ENCODE peak calls at places on chromosomes 13 and 19, in five cellular contexts. One of them, this sample, is unnamed.

GRCh38 chr13:99467764-99468163 is 33.5 kb upstream of the TM9SF2 start:
- DNase-seq in HT-29: peak
- DNase-seq in sigmoid colon: no peak
- DNase-seq in heart left ventricle: no peak
- DNase-seq in activated naive CD4-positive, alpha-beta T cell treated with anti-CD3 and anti-CD28 coated beads for 36 hours: no peak
- DNase-seq in this sample: peak

GRCh38 chr13:34611678-34612077 is 330.4 kb upstream of the NBEA start:
- DNase-seq in HT-29: no peak
- DNase-seq in sigmoid colon: no peak
- DNase-seq in heart left ventricle: no peak
- DNase-seq in activated naive CD4-positive, alpha-beta T cell treated with anti-CD3 and anti-CD28 coated beads for 36 hours: no peak
- DNase-seq in this sample: peak

GRCh38 chr19:21698215-21698614 is 69.2 kb downstream of the ZNF100 start:
- DNase-seq in HT-29: peak
- DNase-seq in sigmoid colon: no peak
- DNase-seq in heart left ventricle: no peak
- DNase-seq in activated naive CD4-positive, alpha-beta T cell treated with anti-CD3 and anti-CD28 coated beads for 36 hours: no peak
- DNase-seq in this sample: peak

GRCh38 chr13:108797354-108797753 is 167.9 kb downstream of the MYO16 start:
- DNase-seq in HT-29: no peak
- DNase-seq in sigmoid colon: no peak
- DNase-seq in heart left ventricle: no peak
- DNase-seq in activated naive CD4-positive, alpha-beta T cell treated with anti-CD3 and anti-CD28 coated beads for 36 hours: no peak
- DNase-seq in this sample: no peak

GRCh38 chr13:98216711-98217110 is 39.6 kb upstream of the RNF113B start:
- DNase-seq in HT-29: no peak
- DNase-seq in sigmoid colon: no peak
- DNase-seq in heart left ventricle: no peak
- DNase-seq in activated naive CD4-positive, alpha-beta T cell treated with anti-CD3 and anti-CD28 coated beads for 36 hours: no peak
- DNase-seq in this sample: no peak

GRCh38 chr19:33264881-33265445 is 37.4 kb downstream of the CEBPA start:
- DNase-seq in HT-29: no peak
- DNase-seq in sigmoid colon: no peak
- DNase-seq in heart left ventricle: no peak
- DNase-seq in activated naive CD4-positive, alpha-beta T cell treated with anti-CD3 and anti-CD28 coated beads for 36 hours: no peak
- DNase-seq in this sample: no peak

GRCh38 chr19:56155124-56155687 is 14.1 kb downstream of the ZNF444 start:
- DNase-seq in HT-29: no peak
- DNase-seq in sigmoid colon: no peak
- DNase-seq in heart left ventricle: no peak
- DNase-seq in activated naive CD4-positive, alpha-beta T cell treated with anti-CD3 and anti-CD28 coated beads for 36 hours: peak
- DNase-seq in this sample: no peak

GRCh38 chr13:26376430-26376829 is 122.5 kb downstream of the CDK8 start:
- DNase-seq in HT-29: no peak
- DNase-seq in sigmoid colon: no peak
- DNase-seq in heart left ventricle: no peak
- DNase-seq in activated naive CD4-positive, alpha-beta T cell treated with anti-CD3 and anti-CD28 coated beads for 36 hours: no peak
- DNase-seq in this sample: no peak

GRCh38 chr19:3450796-3451411 is 29.4 kb downstream of the SMIM24 start:
- DNase-seq in HT-29: no peak
- DNase-seq in sigmoid colon: peak
- DNase-seq in heart left ventricle: no peak
- DNase-seq in activated naive CD4-positive, alpha-beta T cell treated with anti-CD3 and anti-CD28 coated beads for 36 hours: no peak
- DNase-seq in this sample: peak

GRCh38 chr13:29908917-29909755 is 58.7 kb upstream of the UBL3 start:
- DNase-seq in HT-29: no peak
- DNase-seq in sigmoid colon: no peak
- DNase-seq in heart left ventricle: no peak
- DNase-seq in activated naive CD4-positive, alpha-beta T cell treated with anti-CD3 and anti-CD28 coated beads for 36 hours: no peak
- DNase-seq in this sample: no peak

GRCh38 chr13:107301724-107302374 is 733.9 kb upstream of the ARGLU1 start:
- DNase-seq in HT-29: peak
- DNase-seq in sigmoid colon: no peak
- DNase-seq in heart left ventricle: no peak
- DNase-seq in activated naive CD4-positive, alpha-beta T cell treated with anti-CD3 and anti-CD28 coated beads for 36 hours: no peak
- DNase-seq in this sample: no peak

GRCh38 chr19:45814851-45815481 is at the start of gene RSPH6A:
- DNase-seq in HT-29: no peak
- DNase-seq in sigmoid colon: no peak
- DNase-seq in heart left ventricle: no peak
- DNase-seq in activated naive CD4-positive, alpha-beta T cell treated with anti-CD3 and anti-CD28 coated beads for 36 hours: no peak
- DNase-seq in this sample: peak

GRCh38 chr19:35253316-35254286 is 4.8 kb downstream of the LSR start:
- DNase-seq in HT-29: no peak
- DNase-seq in sigmoid colon: peak
- DNase-seq in heart left ventricle: peak
- DNase-seq in activated naive CD4-positive, alpha-beta T cell treated with anti-CD3 and anti-CD28 coated beads for 36 hours: peak
- DNase-seq in this sample: no peak

GRCh38 chr13:39894586-39894985 is 239.1 kb downstream of the COG6 start:
- DNase-seq in HT-29: no peak
- DNase-seq in sigmoid colon: no peak
- DNase-seq in heart left ventricle: no peak
- DNase-seq in activated naive CD4-positive, alpha-beta T cell treated with anti-CD3 and anti-CD28 coated beads for 36 hours: no peak
- DNase-seq in this sample: no peak

This sample was measured in astrocyte of the hippocampus.